ENCODE peak calls at places on chromosomes 12 and 14, in seven cellular contexts. X is IMR-90; A is stromal cell of bone marrow; K is Kasumi-1; F is activated CD4-positive, CD25-positive, alpha-beta regulatory T cell treated with anti-CD3 and anti-CD28 coated beads, Interleukin-2, amount 50 U/mL, for 16 hours; O is activated T-cell treated with anti-CD3 and anti-CD28 coated beads, Interleukin-2, amount 50 U/mL, for 24 hours; B is stimulated activated CD8-positive, alpha-beta memory T cell treated with anti-CD3 and anti-CD28 coated beads, Interleukin-4, amount 100 ng/mL, for 24 hours. H is an unnamed sample.
A peak's percentile ranks its signal among the peaks of the same experiment; 100 is the strongest.

GRCh38 chr12:20549115-20549719 is 145.9 kb upstream of the SLCO1C1 start:
- DNase-seq in X (peak; percentile 56), A (peak; percentile 49), K (peak; percentile 17), F (no peak), O (no peak), B (no peak), H (no peak)

GRCh38 chr12:15114501-15114900 is 106.7 kb downstream of the RERG start:
- DNase-seq in X (no peak), A (no peak), K (no peak), F (no peak), O (no peak), B (no peak), H (no peak)

GRCh38 chr12:91877461-91878230 is 268.0 kb downstream of the BTG1 start:
- DNase-seq in X (no peak), A (no peak), K (no peak), F (peak; percentile 26), O (no peak), B (no peak), H (no peak)

GRCh38 chr14:89481167-89481566 is 64.1 kb upstream of the FOXN3 start:
- DNase-seq in X (no peak), A (no peak), K (no peak), F (no peak), O (no peak), B (no peak), H (no peak)

GRCh38 chr14:75278422-75279152 is at the start of gene FOS:
- DNase-seq in X (peak; percentile 96), A (peak; percentile 93), K (peak; percentile 85), F (peak; percentile 83), O (peak; percentile 91), B (peak; percentile 75), H (peak; percentile 80)

GRCh38 chr14:102275866-102276265 is 29.1 kb downstream of the MOK start:
- DNase-seq in X (peak; percentile 36), A (no peak), K (no peak), F (no peak), O (no peak), B (no peak), H (no peak)

GRCh38 chr12:54068423-54069070 is 14.9 kb downstream of the HOXC4 start:
- DNase-seq in X (no peak), A (no peak), K (no peak), F (no peak), O (no peak), B (no peak), H (no peak)

GRCh38 chr14:72852194-72852593 is 41.7 kb downstream of the DPF3 start:
- DNase-seq in X (no peak), A (no peak), K (no peak), F (no peak), O (no peak), B (no peak), H (no peak)

GRCh38 chr14:34189866-34190265 is 239.0 kb upstream of the EGLN3 start:
- DNase-seq in X (no peak), A (no peak), K (no peak), F (no peak), O (no peak), B (no peak), H (no peak)

GRCh38 chr12:68378859-68379628 is 46.9 kb upstream of the MDM1 start:
- DNase-seq in X (no peak), A (no peak), K (no peak), F (no peak), O (no peak), B (no peak), H (no peak)

GRCh38 chr14:64459737-64460136 is 5.6 kb upstream of the AKAP5 start:
- DNase-seq in X (no peak), A (no peak), K (no peak), F (no peak), O (no peak), B (no peak), H (no peak)

H was measured in progenitor cell of endocrine pancreas.